ENCODE peak calls at places on chromosomes 16 and 17, in eight cellular contexts. K is kidney epithelial cell; X is head of caudate nucleus; J is MCF 10A; U is stimulated activated CD4-positive, alpha-beta T cell treated with anti-CD3 and anti-CD28 coated beads, Interleukin-1b, Interleukin-23, amount 100 ng/mL, for 1 hour; S is left ventricle myocardium inferior; R is left cardiac atrium; B is tibial nerve. F is an unnamed sample.

GRCh38 chr17:61366076-61366714 is 33.4 kb upstream of the TBX2 start:
- DNase-seq in U (no peak), J (no peak), X (no peak), B (no peak), S (no peak), K (no peak), R (no peak), F (no peak)

GRCh38 chr17:43790311-43790940 is 10.2 kb downstream of the CFAP97D1 start:
- DNase-seq in R (no peak), J (peak), K (no peak), S (no peak), B (no peak), U (no peak), X (no peak), F (no peak)

GRCh38 chr16:88305176-88305575 is 77.6 kb upstream of the ZNF469 start:
- DNase-seq in K (no peak), R (no peak), X (no peak), J (no peak), U (no peak), S (no peak), B (no peak), F (no peak)

GRCh38 chr16:25699069-25699468 is 7.3 kb downstream of the HS3ST4 start:
- DNase-seq in K (no peak), U (no peak), J (no peak), S (no peak), X (no peak), R (no peak), B (no peak), F (no peak)

GRCh38 chr16:71771571-71771970 is 37.1 kb downstream of the AP1G1 start:
- DNase-seq in K (no peak), R (no peak), J (no peak), X (no peak), U (no peak), S (no peak), B (no peak), F (no peak)

GRCh38 chr17:43953746-43954145 is at the start of gene PYY:
- DNase-seq in J (no peak), R (no peak), X (no peak), U (no peak), B (no peak), K (no peak), S (no peak), F (no peak)

GRCh38 chr16:3171181-3171854 is 16.7 kb upstream of the OR1F1 start:
- DNase-seq in J (no peak), U (no peak), X (peak), K (no peak), B (no peak), S (no peak), R (no peak), F (no peak)

GRCh38 chr16:11245988-11246387 is 10.0 kb downstream of the SOCS1 start:
- DNase-seq in J (no peak), R (no peak), K (no peak), U (no peak), S (no peak), X (no peak), B (no peak), F (no peak)

GRCh38 chr16:11586856-11587642 is at the start of gene LITAF:
- DNase-seq in J (peak), B (peak), X (peak), K (no peak), S (peak), R (peak), U (peak), F (no peak)

GRCh38 chr17:3475812-3476686 is at the start of gene ASPA:
- DNase-seq in X (no peak), J (peak), R (no peak), K (no peak), B (no peak), S (no peak), U (no peak), F (no peak)

F was measured in retinal pigment epithelial cell.